ENCODE peak calls at places on chromosomes 7 and 10, in four cellular contexts. P is esophagus squamous epithelium, X is spleen, O is astrocyte. E is an unnamed sample.

GRCh38 chr7:130392456-130392860 is 12.2 kb downstream of the CPA1 start:
- DNase-seq in O (peak; percentile 77), X (no peak), P (no peak), E (no peak)

GRCh38 chr10:123884907-123885381 is 6.7 kb downstream of the CPXM2 start:
- DNase-seq in P (no peak), X (no peak), O (no peak), E (no peak)

GRCh38 chr7:109062798-109063197 is 493.1 kb downstream of the DNAJB9 start:
- DNase-seq in X (no peak), O (no peak), P (no peak), E (no peak)

GRCh38 chr7:50560865-50561351 is 4.3 kb downstream of the DDC start:
- DNase-seq in X (no peak), O (no peak), P (no peak), E (no peak)

GRCh38 chr10:84181631-84182030 is 8.0 kb downstream of the GPR15LG start:
- DNase-seq in X (no peak), O (no peak), P (no peak), E (no peak)

GRCh38 chr7:43674559-43675436 is 54.5 kb downstream of the COA1 start:
- DNase-seq in O (peak; percentile 99), X (no peak), P (no peak), E (no peak)

GRCh38 chr10:62842983-62843382 is 26.8 kb upstream of the EGR2 start:
- DNase-seq in X (no peak), P (no peak), O (no peak), E (no peak)

GRCh38 chr10:51377932-51378206 is 303.6 kb downstream of the PRKG1 start:
- DNase-seq in P (no peak), O (no peak), X (no peak), E (no peak)

GRCh38 chr7:138935438-138936079 is 45.6 kb downstream of the KIAA1549 start:
- DNase-seq in O (peak; percentile 85), P (no peak), X (no peak), E (no peak)

GRCh38 chr7:75565129-75565528 is 73.0 kb downstream of the SPDYE5 start:
- DNase-seq in X (no peak), P (no peak), O (peak; percentile 95), E (no peak)

GRCh38 chr7:121083790-121084251 is 95.3 kb downstream of the CPED1 start:
- DNase-seq in X (no peak), P (no peak), O (peak; percentile 49), E (no peak)

GRCh38 chr10:70174058-70174741 is 3.9 kb upstream of the SAR1A start:
- DNase-seq in X (no peak), O (no peak), P (no peak), E (peak; percentile 61)

GRCh38 chr10:49512121-49512809 is 26.7 kb downstream of the ERCC6 start:
- DNase-seq in X (no peak), P (no peak), O (peak; percentile 10), E (peak; percentile 34)

GRCh38 chr10:131089150-131089549 is 222.4 kb downstream of the TCERG1L start:
- DNase-seq in O (no peak), X (peak; percentile 64), P (no peak), E (no peak)

GRCh38 chr10:118523775-118524174 is 71.7 kb downstream of the PRLHR start:
- DNase-seq in X (no peak), P (no peak), O (no peak), E (no peak)

GRCh38 chr10:32189400-32190084 is 133.3 kb upstream of the KIF5B start:
- DNase-seq in P (no peak), X (no peak), O (peak; percentile 12), E (no peak)

GRCh38 chr10:71059059-71059818 is 153.1 kb upstream of the UNC5B start:
- DNase-seq in X (no peak), P (no peak), O (no peak), E (no peak)

GRCh38 chr7:92794846-92795245 is 41.5 kb downstream of the CDK6 start:
- DNase-seq in O (no peak), X (no peak), P (no peak), E (no peak)

GRCh38 chr7:66958708-66959350 is 36.6 kb downstream of the SBDS start:
- DNase-seq in O (no peak), X (peak; percentile 33), P (no peak), E (no peak)

GRCh38 chr7:25805027-25805687 is 346.8 kb upstream of the NFE2L3 start:
- DNase-seq in O (peak; percentile 26), X (no peak), P (no peak), E (no peak)

GRCh38 chr10:21502371-21502765 is 23.1 kb downstream of the SKIDA1 start:
- DNase-seq in X (no peak), P (no peak), O (no peak), E (no peak)

GRCh38 chr7:123719481-123719806 is 29.4 kb downstream of the WASL start:
- DNase-seq in O (no peak), P (no peak), X (no peak), E (no peak)

GRCh38 chr10:9792181-9792580 is 1225.5 kb upstream of the CELF2 start:
- DNase-seq in O (peak; percentile 76), P (no peak), X (no peak), E (no peak)

GRCh38 chr7:124106575-124106974 is 73.7 kb upstream of the TMEM229A start:
- DNase-seq in P (no peak), X (no peak), O (no peak), E (no peak)

GRCh38 chr7:48424731-48425130 is 253.5 kb downstream of the ABCA13 start:
- DNase-seq in P (no peak), O (no peak), X (no peak), E (no peak)

GRCh38 chr7:33044986-33045385 is 17.6 kb downstream of the NT5C3A start:
- DNase-seq in O (peak; percentile 49), X (no peak), P (no peak), E (no peak)

GRCh38 chr7:149414745-149415390 is 46.0 kb downstream of the ZNF777 start:
- DNase-seq in X (peak; percentile 93), P (no peak), O (peak; percentile 76), E (peak; percentile 16)

GRCh38 chr7:135217645-135218509 is 6.6 kb upstream of the WDR91 start:
- DNase-seq in O (no peak), X (no peak), P (no peak), E (no peak)

GRCh38 chr7:17640730-17641377 is 299.4 kb downstream of the SNX13 start:
- DNase-seq in O (no peak), X (no peak), P (no peak), E (peak; percentile 5)

GRCh38 chr10:12130237-12130872 is 878 bp downstream of the SEC61A2 start:
- DNase-seq in O (peak; percentile 63), P (no peak), X (peak; percentile 36), E (peak; percentile 27)

GRCh38 chr10:132571565-132572544 is 34.3 kb downstream of the INPP5A start:
- DNase-seq in P (no peak), O (peak; percentile 85), X (no peak), E (no peak)

GRCh38 chr10:86284355-86285105 is 82.1 kb downstream of the GRID1 start:
- DNase-seq in O (no peak), P (no peak), X (peak; percentile 64), E (no peak)
- H3K4me1 ChIP-seq in O (no peaks in the 10 kb centered on the region), P (no peaks in the 10 kb centered on the region), X (no peaks in the 10 kb centered on the region), E (no peaks in the 10 kb centered on the region)

GRCh38 chr10:78360284-78360683 is 326.6 kb downstream of the RPS24 start:
- DNase-seq in O (no peak), P (no peak), X (peak; percentile 12), E (no peak)

GRCh38 chr10:78362406-78363022 is 328.9 kb downstream of the RPS24 start:
- DNase-seq in O (no peak), X (peak; percentile 79), P (no peak), E (no peak)

GRCh38 chr10:78365711-78366110 is 332.0 kb downstream of the RPS24 start:
- DNase-seq in P (no peak), O (no peak), X (peak; percentile 37), E (no peak)

GRCh38 chr10:78361031-78361430 is 327.4 kb downstream of the RPS24 start:
- DNase-seq in O (no peak), P (no peak), X (peak; percentile 27), E (no peak)

DNA sequence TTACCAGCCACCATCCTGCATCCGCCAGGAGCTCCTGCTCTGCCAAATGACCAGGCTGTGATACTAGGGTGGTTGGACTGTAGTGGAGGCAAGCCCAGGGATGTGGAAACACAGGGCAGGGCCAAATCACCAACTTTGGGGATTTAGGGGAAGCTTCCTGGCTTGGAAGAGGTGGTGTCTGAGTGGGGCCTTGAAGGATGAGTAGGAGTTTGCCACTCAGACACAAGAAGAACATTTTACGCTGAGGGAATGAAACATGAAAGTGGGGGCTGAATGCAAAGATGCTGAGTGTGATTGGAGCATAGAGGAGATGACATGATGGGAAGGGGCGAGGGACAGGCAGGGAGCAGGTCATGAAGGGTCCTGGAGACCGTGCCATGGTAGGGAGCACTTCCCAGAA is 329.5 kb downstream of the RPS24 start:
- DNase-seq in P (no peak), O (no peak), X (peak; percentile 15), E (no peak)
- H3K4me1 ChIP-seq in P (no peaks in the 10 kb centered on the region), O (no peaks in the 10 kb centered on the region), X (peaks cover 17% of the 10 kb centered on the region), E (peaks cover 12% of the 10 kb centered on the region)

DNA sequence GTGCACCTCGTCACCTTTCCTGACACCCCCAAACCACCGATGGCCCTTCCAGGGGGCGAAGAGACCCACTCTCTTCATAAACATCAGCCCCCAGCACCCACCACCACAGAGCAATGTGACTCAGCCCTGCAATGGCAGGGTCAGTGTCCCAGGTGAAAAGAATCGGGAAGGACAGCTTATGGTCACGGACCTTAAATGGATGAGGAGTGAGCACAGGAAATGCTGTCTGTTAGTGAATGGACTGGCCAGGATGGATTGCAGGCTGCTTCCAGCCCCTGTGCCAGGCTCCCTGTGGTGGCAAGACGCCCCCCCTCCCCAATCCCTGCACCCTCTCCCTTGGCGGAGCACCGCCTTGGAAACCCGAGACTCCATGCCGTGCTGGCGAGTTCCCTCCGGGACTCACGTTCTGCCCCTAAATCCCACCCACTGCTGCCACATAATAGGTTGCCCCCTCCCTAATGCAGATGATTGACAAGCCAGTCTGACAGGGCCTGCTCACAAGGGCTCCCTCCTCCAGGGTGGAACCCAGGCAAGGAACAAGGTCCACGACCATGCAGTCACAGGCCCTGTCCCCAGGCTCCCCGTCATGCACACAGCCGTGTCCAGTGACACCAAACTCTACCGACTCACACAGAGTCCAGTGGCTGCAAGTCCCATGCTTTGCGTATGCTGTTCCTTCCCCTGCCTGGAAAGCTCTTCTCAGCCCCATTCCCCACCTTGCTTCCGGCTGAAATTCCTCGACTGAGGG is 7.3 kb downstream of the ASB13 start:
- DNase-seq in O (no peak), P (no peak), X (peak; percentile 36), E (no peak)
- H3K4me1 ChIP-seq in O (peaks cover 5% of the 10 kb centered on the region), P (peaks cover 19% of the 10 kb centered on the region), X (peaks cover 34% of the 10 kb centered on the region), E (peaks cover 22% of the 10 kb centered on the region)

GRCh38 chr10:30818854-30819253 is 189.3 kb upstream of the LYZL2 start:
- DNase-seq in X (peak; percentile 57), O (no peak), P (no peak), E (no peak)

GRCh38 chr10:30816812-30817193 is 187.2 kb upstream of the LYZL2 start:
- DNase-seq in O (no peak), X (no peak), P (no peak), E (no peak)

GRCh38 chr10:30818010-30818660 is 188.6 kb upstream of the LYZL2 start:
- DNase-seq in P (no peak), O (peak; percentile 40), X (peak; percentile 85), E (no peak)

GRCh38 chr10:30816144-30816811 is 186.7 kb upstream of the LYZL2 start:
- DNase-seq in X (no peak), O (no peak), P (no peak), E (no peak)

DNA sequence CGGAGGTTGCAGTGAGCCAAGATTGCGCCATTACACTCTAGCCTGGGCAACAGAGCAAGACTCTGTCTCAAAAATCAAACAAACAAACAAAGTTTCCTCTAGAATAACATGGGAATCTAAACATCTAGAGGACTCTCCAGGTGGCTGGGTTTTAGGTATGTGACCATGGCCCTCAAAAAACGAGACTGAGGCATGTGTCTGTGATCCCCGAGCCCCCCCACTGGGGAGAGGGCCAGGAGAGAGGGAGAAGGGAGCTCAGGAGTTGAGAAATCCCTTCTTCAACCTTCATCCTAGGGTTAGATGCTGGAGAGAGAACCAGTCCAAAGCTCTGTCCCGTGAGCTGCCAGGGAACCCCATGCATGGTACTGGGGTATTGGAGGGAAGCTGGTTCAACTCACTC is 188.0 kb upstream of the LYZL2 start:
- DNase-seq in O (no peak), X (no peak), P (no peak), E (no peak)
- H3K4me1 ChIP-seq in O (peaks cover 60% of the 10 kb centered on the region), X (peaks cover 21% of the 10 kb centered on the region), P (peaks cover 42% of the 10 kb centered on the region), E (peaks cover 4% of the 10 kb centered on the region)